ENCODE peak calls at places on chromosomes 2 and 18, in five cellular contexts. W is HCT116, X is stomach, S is GM12878, H is sigmoid colon. V is an unnamed sample.

GRCh38 chr2:175855794-175856453 is 146.1 kb downstream of the LNPK start:
- DNase-seq in W (peak), X (no peak), S (no peak), H (peak), V (peak)

GRCh38 chr2:38712871-38713270 is 38.3 kb downstream of the SRSF7 start:
- DNase-seq in W (no peak), X (no peak), S (no peak), H (no peak), V (no peak)

GRCh38 chr18:3889803-3890202 is 439.8 kb downstream of the TGIF1 start:
- DNase-seq in W (no peak), X (no peak), S (no peak), H (no peak), V (no peak)

GRCh38 chr2:191705726-191706125 is 27.8 kb downstream of the NABP1 start:
- DNase-seq in W (no peak), X (no peak), S (no peak), H (no peak), V (no peak)

GRCh38 chr2:13550832-13551231 is 834.1 kb downstream of the TRIB2 start:
- DNase-seq in W (no peak), X (no peak), S (no peak), H (no peak), V (no peak)

GRCh38 chr18:55735199-55735855 is 147.3 kb upstream of the TCF4 start:
- DNase-seq in W (no peak), X (no peak), S (no peak), H (no peak), V (no peak)

GRCh38 chr2:135257383-135258090 is 205.4 kb downstream of the RAB3GAP1 start:
- DNase-seq in W (no peak), X (no peak), S (no peak), H (no peak), V (no peak)

GRCh38 chr2:237465515-237466227 is 21.4 kb upstream of the MLPH start:
- DNase-seq in W (peak), X (no peak), S (no peak), H (no peak), V (no peak)

GRCh38 chr2:133676392-133677130 is 108.3 kb upstream of the NCKAP5 start:
- DNase-seq in W (no peak), X (no peak), S (no peak), H (no peak), V (no peak)

DNA sequence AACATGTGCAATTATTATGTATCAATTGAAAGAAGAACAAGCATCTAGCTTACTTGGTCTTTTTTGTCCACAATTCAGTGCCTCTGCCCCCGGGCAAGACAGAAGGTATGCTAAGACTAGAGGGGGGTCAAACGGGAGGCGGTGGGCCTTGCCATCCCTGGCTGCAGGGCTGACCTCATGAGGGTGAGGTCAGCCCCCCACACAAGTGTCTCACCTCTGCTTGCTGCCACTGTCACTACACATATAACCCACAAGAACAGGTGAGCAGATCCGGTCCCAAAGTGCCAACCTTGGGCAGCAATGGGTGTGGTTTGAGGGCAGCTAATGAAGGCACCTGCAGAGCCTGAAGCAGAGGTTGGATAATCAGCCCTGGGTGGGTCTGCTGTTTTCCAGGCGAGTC is 71.5 kb downstream of the EDAR start:
- DNase-seq in W (no peak), X (no peak), S (no peak), H (peak), V (no peak)
- H3K27ac ChIP-seq in W (no peak), X (no peak), S (no peak), H (peak), V (no peak)

GRCh38 chr2:188292446-188293239 is 969 bp downstream of the GULP1 start:
- DNase-seq in W (peak), X (peak), S (no peak), H (peak), V (peak)
- TF ChIP-seq POLR2AphosphoS5 in W (peak), X (peak), S (no peak), H (peak), V (peak)

GRCh38 chr18:62324355-62324828 is 718 bp upstream of the TNFRSF11A start:
- DNase-seq in W (no peak), X (no peak), S (no peak), H (no peak), V (no peak)
- H3K4me3 ChIP-seq in W (no peak), X (peak), S (peak), H (no peak), V (peak)

GRCh38 chr2:127379712-127380355 is 7.9 kb downstream of the MAP3K2 start:
- DNase-seq in W (no peak), X (no peak), S (no peak), H (no peak), V (no peak)

GRCh38 chr2:127373362-127374083 is 14.3 kb downstream of the MAP3K2 start:
- DNase-seq in W (no peak), X (no peak), S (no peak), H (no peak), V (no peak)

GRCh38 chr2:127371037-127371436 is 16.7 kb downstream of the MAP3K2 start:
- DNase-seq in W (peak), X (no peak), S (no peak), H (no peak), V (no peak)

GRCh38 chr2:127377262-127377661 is 10.5 kb downstream of the MAP3K2 start:
- DNase-seq in W (no peak), X (no peak), S (no peak), H (no peak), V (no peak)

DNA sequence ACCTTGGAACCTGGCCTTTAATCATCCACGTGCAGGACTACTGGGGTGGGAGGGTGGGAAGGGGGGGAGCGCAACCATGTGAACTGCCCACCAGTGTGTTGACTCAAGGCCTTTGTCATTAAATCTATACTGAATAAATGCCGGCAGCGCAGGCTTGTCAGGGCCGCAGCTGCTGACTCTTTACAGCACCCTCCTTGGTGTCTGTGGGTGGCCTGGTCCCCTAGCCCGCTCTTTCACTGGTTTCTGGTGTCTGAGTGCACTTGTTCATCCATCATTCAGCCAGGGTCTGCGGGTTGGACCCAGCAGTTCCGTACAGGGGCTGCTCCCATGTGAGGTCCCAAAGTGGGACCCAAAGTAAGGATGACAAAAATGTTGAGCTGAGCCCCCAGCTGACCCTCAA is 11.5 kb downstream of the MAP3K2 start:
- DNase-seq in W (no peak), X (no peak), S (no peak), H (no peak), V (no peak)
- H3K27ac ChIP-seq in W (no peak), X (no peak), S (no peak), H (no peak), V (no peak)

DNA sequence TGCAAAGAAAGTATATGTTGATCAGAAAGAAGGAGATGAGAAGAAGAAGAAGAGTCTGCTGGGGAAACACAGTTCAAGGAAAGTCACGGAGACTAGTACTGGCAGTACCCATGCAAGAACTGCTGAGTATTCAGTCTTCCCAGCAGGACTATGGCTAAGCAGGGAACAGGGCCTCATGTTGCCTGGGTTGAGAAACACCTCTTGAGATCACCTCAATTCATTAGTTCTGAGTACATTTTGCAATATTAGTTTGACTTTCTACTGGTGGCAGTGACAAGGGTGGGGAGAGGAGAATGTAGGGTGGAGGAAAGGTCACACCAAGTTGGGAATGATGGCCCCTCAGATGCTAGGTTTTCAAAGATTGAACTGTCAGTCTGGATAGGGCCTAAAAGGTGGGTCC is 50.5 kb downstream of the MRPL33 start:
- DNase-seq in W (no peak), X (no peak), S (no peak), H (no peak), V (no peak)
- TF ChIP-seq POLR2AphosphoS5 in W (no peak), X (no peak), S (no peak), H (no peak), V (no peak)

DNA sequence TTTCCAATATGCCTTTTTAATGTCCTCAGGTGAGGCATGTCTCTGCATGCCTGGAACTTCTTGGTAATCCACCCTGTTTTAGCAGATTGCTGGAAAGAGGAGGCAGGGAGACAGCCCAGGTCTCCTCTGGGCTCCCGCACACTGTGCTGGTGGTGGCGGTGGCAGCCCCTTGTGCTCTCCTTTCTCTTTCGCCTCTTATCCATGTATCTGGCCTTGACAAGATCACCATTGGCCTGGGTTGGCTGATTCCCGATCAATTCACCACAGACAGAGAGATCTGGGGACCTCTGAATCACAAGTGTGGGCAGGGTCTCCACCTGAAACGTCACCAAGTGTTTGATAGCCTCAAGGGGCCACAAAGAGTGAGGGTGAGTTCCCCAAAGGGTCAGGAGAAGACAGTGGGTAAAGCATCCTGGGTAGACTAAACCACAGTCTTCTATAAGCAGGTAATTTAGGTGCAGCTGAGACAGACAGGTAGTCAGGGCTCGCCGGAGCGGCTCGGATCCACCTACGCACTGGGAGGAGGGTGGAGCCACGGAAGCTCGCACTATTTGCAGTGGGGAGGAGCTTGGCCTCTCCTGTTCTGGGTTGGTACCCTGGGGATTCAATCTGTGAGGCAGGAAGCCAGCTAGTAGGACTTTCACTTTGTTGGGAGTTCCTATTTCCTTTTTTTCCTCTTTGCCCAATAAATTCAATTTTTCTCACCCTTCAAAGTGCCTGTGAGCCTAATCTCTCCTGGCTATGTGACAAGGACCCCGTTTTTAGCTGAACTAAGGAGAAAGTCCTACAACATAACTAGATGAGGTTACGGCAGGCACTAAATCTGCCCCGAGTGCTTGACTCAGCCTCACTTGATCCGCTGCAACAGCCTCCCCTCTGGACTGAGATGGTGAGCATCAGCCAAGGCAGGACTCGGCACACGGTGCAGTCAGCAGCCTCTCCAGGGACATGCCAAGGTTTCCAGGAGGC is 57.6 kb downstream of the SLC4A3 start:
- DNase-seq in W (peak), X (peak), S (peak), H (peak), V (peak)
- H3K4me3 ChIP-seq in W (peak), X (peak), S (peak), H (peak), V (peak)

GRCh38 chr2:183348492-183348891 is 224.2 kb downstream of the NUP35 start:
- DNase-seq in W (no peak), X (no peak), S (peak), H (no peak), V (no peak)
- H3K27ac ChIP-seq in W (no peak), X (no peak), S (no peak), H (no peak), V (no peak)

DNA sequence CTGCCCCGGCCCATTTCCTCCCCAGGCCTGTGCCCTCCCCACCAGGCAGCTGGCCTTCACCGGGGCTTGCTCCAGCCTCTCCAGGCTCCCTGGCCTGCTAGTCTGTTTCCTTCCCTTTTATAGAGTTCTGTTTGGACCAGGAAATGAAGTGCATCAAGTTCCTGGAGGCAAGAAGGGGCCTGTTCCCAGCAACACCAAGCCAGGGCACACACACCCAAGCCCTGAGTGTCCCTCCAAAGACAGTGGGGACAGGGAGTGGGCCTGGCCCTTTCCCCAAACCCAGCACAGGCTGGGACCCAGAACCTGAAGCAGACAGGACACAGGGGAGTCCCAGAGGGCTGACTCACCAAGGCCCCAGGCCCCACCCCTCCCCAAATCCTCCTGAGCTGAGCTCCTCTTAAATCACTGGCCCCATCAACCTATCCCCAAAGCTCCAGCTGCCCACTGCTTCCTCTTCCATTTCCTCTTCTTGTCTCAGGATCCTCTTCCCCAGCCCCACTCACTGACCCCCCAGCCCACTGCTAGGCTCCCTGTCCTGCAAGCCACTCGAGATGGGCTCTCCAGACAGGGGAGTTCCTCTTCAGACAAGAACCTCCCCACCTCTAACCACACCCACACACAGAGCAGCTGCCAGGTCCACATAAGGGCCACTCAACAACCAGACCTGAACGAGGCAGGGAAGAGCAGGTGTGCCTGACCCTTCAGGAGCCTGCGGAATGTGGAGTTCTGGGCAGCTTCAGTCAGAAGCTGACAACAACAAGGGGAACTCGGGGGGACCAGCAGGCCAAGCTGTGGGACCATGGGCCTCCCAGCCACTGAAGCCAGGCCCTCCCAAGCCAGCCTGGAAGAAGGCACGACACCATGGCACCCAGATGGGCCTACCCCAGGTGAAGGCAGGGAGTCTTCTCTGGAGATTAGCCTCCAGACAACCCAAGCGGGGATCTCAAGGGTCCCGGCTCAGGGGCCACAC is 74.2 kb downstream of the TNS1 start:
- DNase-seq in W (no peak), X (no peak), S (no peak), H (peak), V (no peak)
- TF ChIP-seq POLR2AphosphoS5 in W (no peak), X (peak), S (no peak), H (peak), V (peak)